ENCODE peak calls at places on chromosomes 7 and 10, in seven cellular contexts. One of them, this sample, is unnamed.

GRCh38 chr10:88731296-88731695 is 25.2 kb downstream of the LIPK start:
- DNase-seq in GM12878: no peak
- DNase-seq in HepG2: no peak
- DNase-seq in SK-N-SH: no peak
- DNase-seq in HCT116: no peak
- DNase-seq in H1: no peak
- DNase-seq in K562: no peak
- DNase-seq in this sample: no peak

GRCh38 chr7:41046221-41046761 is 656.6 kb downstream of the INHBA start:
- DNase-seq in GM12878: no peak
- DNase-seq in HepG2: no peak
- DNase-seq in SK-N-SH: no peak
- DNase-seq in HCT116: no peak
- DNase-seq in H1: peak
- DNase-seq in K562: no peak
- DNase-seq in this sample: no peak

GRCh38 chr10:125080984-125081383 is 79.4 kb downstream of the CTBP2 start:
- DNase-seq in GM12878: no peak
- DNase-seq in HepG2: no peak
- DNase-seq in SK-N-SH: no peak
- DNase-seq in HCT116: no peak
- DNase-seq in H1: no peak
- DNase-seq in K562: no peak
- DNase-seq in this sample: no peak

GRCh38 chr10:83666762-83667161 is 472.5 kb upstream of the GHITM start:
- DNase-seq in GM12878: no peak
- DNase-seq in HepG2: no peak
- DNase-seq in SK-N-SH: no peak
- DNase-seq in HCT116: no peak
- DNase-seq in H1: no peak
- DNase-seq in K562: no peak
- DNase-seq in this sample: no peak

GRCh38 chr7:129013048-129013721 is 41.7 kb downstream of the TNPO3 start:
- DNase-seq in GM12878: peak
- DNase-seq in HepG2: no peak
- DNase-seq in SK-N-SH: no peak
- DNase-seq in HCT116: no peak
- DNase-seq in H1: no peak
- DNase-seq in K562: no peak
- DNase-seq in this sample: no peak

GRCh38 chr7:84291756-84292155 is 97.2 kb upstream of the SEMA3A start:
- DNase-seq in GM12878: no peak
- DNase-seq in HepG2: no peak
- DNase-seq in SK-N-SH: no peak
- DNase-seq in HCT116: no peak
- DNase-seq in H1: no peak
- DNase-seq in K562: no peak
- DNase-seq in this sample: no peak

GRCh38 chr7:138538518-138538917 is 78.5 kb downstream of the TRIM24 start:
- DNase-seq in GM12878: no peak
- DNase-seq in HepG2: no peak
- DNase-seq in SK-N-SH: no peak
- DNase-seq in HCT116: no peak
- DNase-seq in H1: no peak
- DNase-seq in K562: no peak
- DNase-seq in this sample: no peak

GRCh38 chr7:24408798-24409428 is 124.9 kb downstream of the NPY start:
- DNase-seq in GM12878: no peak
- DNase-seq in HepG2: no peak
- DNase-seq in SK-N-SH: no peak
- DNase-seq in HCT116: no peak
- DNase-seq in H1: no peak
- DNase-seq in K562: no peak
- DNase-seq in this sample: no peak

GRCh38 chr10:117823980-117824379 is 222.8 kb downstream of the RAB11FIP2 start:
- DNase-seq in GM12878: no peak
- DNase-seq in HepG2: no peak
- DNase-seq in SK-N-SH: no peak
- DNase-seq in HCT116: no peak
- DNase-seq in H1: no peak
- DNase-seq in K562: no peak
- DNase-seq in this sample: no peak

GRCh38 chr10:59227136-59227673 is 50.8 kb downstream of the PHYHIPL start:
- DNase-seq in GM12878: no peak
- DNase-seq in HepG2: no peak
- DNase-seq in SK-N-SH: no peak
- DNase-seq in HCT116: no peak
- DNase-seq in H1: no peak
- DNase-seq in K562: no peak
- DNase-seq in this sample: no peak

GRCh38 chr7:72015106-72015505 is 397.0 kb downstream of the CALN1 start:
- DNase-seq in GM12878: no peak
- DNase-seq in HepG2: no peak
- DNase-seq in SK-N-SH: no peak
- DNase-seq in HCT116: no peak
- DNase-seq in H1: peak
- DNase-seq in K562: no peak
- DNase-seq in this sample: no peak

GRCh38 chr7:74059681-74060588 is 23.7 kb upstream of the LIMK1 start:
- DNase-seq in GM12878: no peak
- DNase-seq in HepG2: no peak
- DNase-seq in SK-N-SH: peak
- DNase-seq in HCT116: peak
- DNase-seq in H1: no peak
- DNase-seq in K562: no peak
- DNase-seq in this sample: no peak

GRCh38 chr7:2005746-2006145 is 227.0 kb downstream of the MAD1L1 start:
- DNase-seq in GM12878: no peak
- DNase-seq in HepG2: no peak
- DNase-seq in SK-N-SH: no peak
- DNase-seq in HCT116: no peak
- DNase-seq in H1: no peak
- DNase-seq in K562: no peak
- DNase-seq in this sample: no peak

GRCh38 chr10:14383266-14383665 is 52.5 kb upstream of the FRMD4A start:
- DNase-seq in GM12878: no peak
- DNase-seq in HepG2: no peak
- DNase-seq in SK-N-SH: no peak
- DNase-seq in HCT116: no peak
- DNase-seq in H1: no peak
- DNase-seq in K562: no peak
- DNase-seq in this sample: no peak

GRCh38 chr7:92848854-92849745 is 12.7 kb upstream of the CDK6 start:
- DNase-seq in GM12878: no peak
- DNase-seq in HepG2: no peak
- DNase-seq in SK-N-SH: no peak
- DNase-seq in HCT116: no peak
- DNase-seq in H1: no peak
- DNase-seq in K562: no peak
- DNase-seq in this sample: no peak

GRCh38 chr7:92790987-92791386 is 45.4 kb downstream of the CDK6 start:
- DNase-seq in GM12878: no peak
- DNase-seq in HepG2: no peak
- DNase-seq in SK-N-SH: no peak
- DNase-seq in HCT116: no peak
- DNase-seq in H1: no peak
- DNase-seq in K562: no peak
- DNase-seq in this sample: no peak

GRCh38 chr7:7702826-7703225 is 15.6 kb downstream of the RPA3 start:
- DNase-seq in GM12878: no peak
- DNase-seq in HepG2: peak
- DNase-seq in SK-N-SH: no peak
- DNase-seq in HCT116: no peak
- DNase-seq in H1: no peak
- DNase-seq in K562: no peak
- DNase-seq in this sample: no peak

GRCh38 chr7:71131256-71131752 is 640 bp upstream of the GALNT17 start:
- DNase-seq in GM12878: no peak
- DNase-seq in HepG2: no peak
- DNase-seq in SK-N-SH: peak
- DNase-seq in HCT116: no peak
- DNase-seq in H1: peak
- DNase-seq in K562: no peak
- DNase-seq in this sample: peak

GRCh38 chr7:17638727-17639126 is 301.6 kb downstream of the SNX13 start:
- DNase-seq in GM12878: no peak
- DNase-seq in HepG2: no peak
- DNase-seq in SK-N-SH: no peak
- DNase-seq in HCT116: no peak
- DNase-seq in H1: no peak
- DNase-seq in K562: no peak
- DNase-seq in this sample: no peak

GRCh38 chr10:118939216-118940007 is 90.1 kb upstream of the NANOS1 start:
- DNase-seq in GM12878: no peak
- DNase-seq in HepG2: no peak
- DNase-seq in SK-N-SH: no peak
- DNase-seq in HCT116: no peak
- DNase-seq in H1: no peak
- DNase-seq in K562: no peak
- DNase-seq in this sample: no peak

GRCh38 chr10:34889004-34889869 is 74.1 kb upstream of the PARD3 start:
- DNase-seq in GM12878: no peak
- DNase-seq in HepG2: no peak
- DNase-seq in SK-N-SH: no peak
- DNase-seq in HCT116: no peak
- DNase-seq in H1: no peak
- DNase-seq in K562: no peak
- DNase-seq in this sample: no peak

DNA sequence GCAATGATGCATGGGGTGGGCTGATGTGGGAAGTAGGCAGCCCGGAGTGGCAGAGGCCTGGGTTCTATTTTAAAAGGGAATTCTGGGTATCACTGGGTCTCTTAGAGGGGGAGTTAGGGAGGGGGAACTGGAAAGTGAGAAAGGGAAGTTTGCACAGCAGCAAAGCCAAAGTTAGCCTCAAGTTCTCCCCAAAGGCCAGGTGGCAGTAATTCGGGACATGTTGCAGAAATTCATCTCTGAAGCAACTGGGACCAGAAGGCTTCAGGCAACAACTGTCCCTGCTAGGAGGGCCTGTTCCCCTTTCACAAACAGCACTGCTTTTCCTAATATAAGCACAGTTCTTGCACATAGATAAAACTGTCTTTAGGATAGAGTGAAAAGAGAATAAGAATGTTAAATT is 67.4 kb downstream of the NOD1 start:
- DNase-seq in GM12878: no peak
- DNase-seq in HepG2: no peak
- DNase-seq in SK-N-SH: no peak
- DNase-seq in HCT116: no peak
- DNase-seq in H1: peak
- DNase-seq in K562: no peak
- DNase-seq in this sample: no peak
- TF ChIP-seq YY1 in GM12878: no peak
- TF ChIP-seq YY1 in HepG2: no peak
- TF ChIP-seq YY1 in SK-N-SH: no peak
- TF ChIP-seq YY1 in HCT116: no peak
- TF ChIP-seq YY1 in H1: no peak
- TF ChIP-seq YY1 in K562: no peak
- TF ChIP-seq YY1 in this sample: no peak

DNA sequence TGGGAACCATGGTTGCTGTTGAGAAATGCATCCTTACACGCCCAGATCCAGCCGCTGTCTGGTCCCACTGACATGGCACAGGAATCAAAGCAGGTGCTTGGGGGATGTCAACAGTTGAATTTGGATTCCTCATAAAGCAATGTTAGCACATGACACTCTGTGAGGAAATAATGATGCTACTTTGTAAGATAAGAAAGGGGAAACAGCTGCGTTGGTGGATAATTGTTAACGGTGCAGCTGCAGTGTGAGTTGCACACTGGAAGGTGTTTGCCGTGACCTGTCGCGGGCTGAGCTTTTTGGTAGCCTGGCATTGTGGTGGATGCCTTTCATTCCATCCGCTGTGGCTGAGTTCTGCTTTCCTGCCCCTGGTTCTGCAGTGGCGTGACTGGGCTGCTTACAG is 113.9 kb downstream of the MGMT start:
- DNase-seq in GM12878: no peak
- DNase-seq in HepG2: no peak
- DNase-seq in SK-N-SH: no peak
- DNase-seq in HCT116: no peak
- DNase-seq in H1: no peak
- DNase-seq in K562: no peak
- DNase-seq in this sample: no peak
- H3K4me3 ChIP-seq in GM12878: no peak
- H3K4me3 ChIP-seq in HepG2: no peak
- H3K4me3 ChIP-seq in SK-N-SH: no peak
- H3K4me3 ChIP-seq in HCT116: no peak
- H3K4me3 ChIP-seq in H1: no peak
- H3K4me3 ChIP-seq in K562: no peak
- H3K4me3 ChIP-seq in this sample: no peak

GRCh38 chr10:110446954-110447608 is 50.6 kb upstream of the DUSP5 start:
- DNase-seq in GM12878: no peak
- DNase-seq in HepG2: no peak
- DNase-seq in SK-N-SH: no peak
- DNase-seq in HCT116: no peak
- DNase-seq in H1: no peak
- DNase-seq in K562: no peak
- DNase-seq in this sample: no peak

GRCh38 chr10:110447886-110448285 is 49.8 kb upstream of the DUSP5 start:
- DNase-seq in GM12878: no peak
- DNase-seq in HepG2: no peak
- DNase-seq in SK-N-SH: no peak
- DNase-seq in HCT116: no peak
- DNase-seq in H1: no peak
- DNase-seq in K562: no peak
- DNase-seq in this sample: no peak

GRCh38 chr10:110445871-110446270 is 51.8 kb upstream of the DUSP5 start:
- DNase-seq in GM12878: no peak
- DNase-seq in HepG2: no peak
- DNase-seq in SK-N-SH: no peak
- DNase-seq in HCT116: no peak
- DNase-seq in H1: no peak
- DNase-seq in K562: no peak
- DNase-seq in this sample: no peak

GRCh38 chr10:110446277-110446676 is 51.4 kb upstream of the DUSP5 start:
- DNase-seq in GM12878: no peak
- DNase-seq in HepG2: no peak
- DNase-seq in SK-N-SH: no peak
- DNase-seq in HCT116: no peak
- DNase-seq in H1: no peak
- DNase-seq in K562: no peak
- DNase-seq in this sample: no peak

GRCh38 chr10:110448682-110449418 is 48.9 kb upstream of the DUSP5 start:
- DNase-seq in GM12878: no peak
- DNase-seq in HepG2: no peak
- DNase-seq in SK-N-SH: no peak
- DNase-seq in HCT116: no peak
- DNase-seq in H1: no peak
- DNase-seq in K562: no peak
- DNase-seq in this sample: no peak
- TF ChIP-seq YY1 in GM12878: no peak
- TF ChIP-seq YY1 in HepG2: no peak
- TF ChIP-seq YY1 in SK-N-SH: no peak
- TF ChIP-seq YY1 in HCT116: no peak
- TF ChIP-seq YY1 in H1: no peak
- TF ChIP-seq YY1 in K562: no peak
- TF ChIP-seq YY1 in this sample: no peak

DNA sequence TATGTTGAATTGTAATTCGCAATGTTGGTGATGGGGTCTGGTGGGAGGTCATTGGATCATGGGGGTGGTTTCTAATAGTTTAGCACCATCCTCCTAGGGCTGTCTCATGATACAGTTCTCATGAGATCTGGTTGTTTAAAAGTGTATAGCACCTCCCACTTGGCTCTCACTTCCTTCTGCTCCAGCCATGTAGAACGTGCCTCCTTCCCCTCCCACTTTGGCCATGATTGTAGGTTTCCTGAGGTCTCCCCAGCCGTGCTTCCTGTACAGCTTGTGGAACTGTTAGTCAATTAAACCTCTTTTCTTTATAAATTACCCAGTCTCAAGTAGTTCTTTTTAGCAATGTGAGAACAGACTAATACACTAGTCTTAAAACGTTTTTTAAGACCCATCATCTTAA is 15.6 kb upstream of the HECW1 start:
- DNase-seq in GM12878: no peak
- DNase-seq in HepG2: no peak
- DNase-seq in SK-N-SH: no peak
- DNase-seq in HCT116: no peak
- DNase-seq in H1: no peak
- DNase-seq in K562: no peak
- DNase-seq in this sample: no peak
- H3K4me3 ChIP-seq in GM12878: no peak
- H3K4me3 ChIP-seq in HepG2: no peak
- H3K4me3 ChIP-seq in SK-N-SH: no peak
- H3K4me3 ChIP-seq in HCT116: no peak
- H3K4me3 ChIP-seq in H1: no peak
- H3K4me3 ChIP-seq in K562: no peak
- H3K4me3 ChIP-seq in this sample: no peak